ENCODE peak calls at places on chromosomes 7 and 10, in ten cellular contexts. F, A, D, P, G, Z, T, X, Q and B are unnamed samples.

GRCh38 chr7:132653364-132653930 is 77.2 kb upstream of the PLXNA4 start:
- DNase-seq in Q (no peak), P (no peak), A (no peak), D (no peak), F (no peak), Z (no peak), X (no peak), G (no peak), T (peak), B (no peak)

GRCh38 chr10:19918800-19919199 is 102.6 kb downstream of the PLXDC2 start:
- DNase-seq in Q (no peak), T (no peak), P (no peak), D (no peak), A (no peak), X (no peak), Z (no peak), G (no peak), F (no peak), B (no peak)

GRCh38 chr7:30977896-30978564 is 14.3 kb downstream of the GHRHR start:
- DNase-seq in Q (peak), Z (peak), F (peak), T (peak), G (no peak), D (peak), X (peak), A (no peak), P (no peak), B (peak)

GRCh38 chr7:129828989-129829676 is 123.6 kb downstream of the UBE2H start:
- DNase-seq in Z (no peak), G (no peak), P (no peak), T (peak), F (no peak), D (no peak), X (no peak), Q (no peak), A (no peak), B (peak)

GRCh38 chr10:61950449-61951143 is 49.1 kb downstream of the ARID5B start:
- DNase-seq in X (no peak), Z (no peak), Q (no peak), P (no peak), G (no peak), D (no peak), T (no peak), A (no peak), F (no peak), B (no peak)

GRCh38 chr7:22651534-22652243 is 75.3 kb upstream of the IL6 start:
- DNase-seq in T (no peak), Z (no peak), A (no peak), Q (no peak), G (no peak), D (no peak), F (no peak), P (no peak), X (no peak), B (no peak)

GRCh38 chr7:140518370-140519006 is 39.2 kb upstream of the MKRN1 start:
- DNase-seq in A (peak), Z (no peak), D (no peak), P (no peak), X (no peak), T (no peak), F (no peak), G (no peak), Q (no peak), B (no peak)

GRCh38 chr7:141280100-141280499 is 206.2 kb downstream of the TMEM178B start:
- DNase-seq in F (no peak), A (no peak), G (no peak), Q (no peak), Z (no peak), D (no peak), T (no peak), P (no peak), X (no peak), B (no peak)

GRCh38 chr10:72065439-72066025 is 22.8 kb downstream of the SPOCK2 start:
- DNase-seq in P (no peak), D (peak), Z (no peak), X (no peak), T (no peak), F (no peak), G (no peak), A (no peak), Q (no peak), B (no peak)

GRCh38 chr10:117001144-117001543 is 3.8 kb downstream of the SHTN1 start:
- DNase-seq in G (no peak), F (no peak), P (no peak), Z (no peak), A (no peak), Q (no peak), T (no peak), X (no peak), D (no peak), B (no peak)

GRCh38 chr10:814536-815302 is 116.8 kb downstream of the LARP4B start:
- DNase-seq in A (no peak), G (no peak), P (no peak), Z (no peak), Q (no peak), T (no peak), F (no peak), D (no peak), X (no peak), B (no peak)

GRCh38 chr7:122515404-122515803 is 183.5 kb downstream of the RNF133 start:
- DNase-seq in A (no peak), F (no peak), G (no peak), T (no peak), D (no peak), X (no peak), Z (peak), Q (no peak), P (no peak), B (no peak)

GRCh38 chr10:28631896-28632596 is 45.3 kb upstream of the BAMBI start:
- DNase-seq in D (no peak), X (no peak), Q (no peak), A (no peak), G (no peak), T (no peak), P (no peak), Z (no peak), F (no peak), B (no peak)

GRCh38 chr10:4234661-4235060 is 449.7 kb upstream of the KLF6 start:
- DNase-seq in G (no peak), F (no peak), P (no peak), Q (no peak), D (no peak), A (no peak), T (peak), X (no peak), Z (no peak), B (no peak)

GRCh38 chr10:119859422-119860258 is 13.0 kb downstream of the MCMBP start:
- DNase-seq in T (peak), F (no peak), D (no peak), Z (no peak), A (no peak), P (no peak), X (no peak), G (no peak), Q (no peak), B (peak)

GRCh38 chr10:53358536-53358935 is 586.0 kb upstream of the MBL2 start:
- DNase-seq in Z (no peak), T (no peak), D (no peak), X (no peak), G (no peak), A (no peak), P (no peak), Q (no peak), F (no peak), B (no peak)

GRCh38 chr10:80946073-80946472 is 408.4 kb downstream of the SH2D4B start:
- DNase-seq in P (no peak), G (no peak), Z (no peak), T (no peak), F (no peak), X (no peak), A (no peak), D (no peak), Q (no peak), B (no peak)

GRCh38 chr10:3067859-3068179 is 471 bp downstream of the PFKP start:
- DNase-seq in X (no peak), Q (no peak), P (no peak), F (peak), Z (no peak), A (no peak), T (no peak), D (no peak), G (no peak), B (no peak)

GRCh38 chr10:3068968-3069737 is 1.8 kb downstream of the PFKP start:
- DNase-seq in G (no peak), X (peak), Z (no peak), T (peak), F (peak), Q (peak), P (no peak), A (no peak), D (no peak), B (peak)

GRCh38 chr10:3067045-3067858 is at the start of gene PFKP:
- DNase-seq in D (no peak), Z (peak), T (peak), G (no peak), A (peak), P (no peak), F (peak), X (peak), Q (peak), B (peak)

GRCh38 chr10:3069876-3070275 is 2.5 kb downstream of the PFKP start:
- DNase-seq in Q (no peak), P (no peak), D (no peak), X (no peak), F (no peak), Z (no peak), G (no peak), A (no peak), T (peak), B (no peak)

DNA sequence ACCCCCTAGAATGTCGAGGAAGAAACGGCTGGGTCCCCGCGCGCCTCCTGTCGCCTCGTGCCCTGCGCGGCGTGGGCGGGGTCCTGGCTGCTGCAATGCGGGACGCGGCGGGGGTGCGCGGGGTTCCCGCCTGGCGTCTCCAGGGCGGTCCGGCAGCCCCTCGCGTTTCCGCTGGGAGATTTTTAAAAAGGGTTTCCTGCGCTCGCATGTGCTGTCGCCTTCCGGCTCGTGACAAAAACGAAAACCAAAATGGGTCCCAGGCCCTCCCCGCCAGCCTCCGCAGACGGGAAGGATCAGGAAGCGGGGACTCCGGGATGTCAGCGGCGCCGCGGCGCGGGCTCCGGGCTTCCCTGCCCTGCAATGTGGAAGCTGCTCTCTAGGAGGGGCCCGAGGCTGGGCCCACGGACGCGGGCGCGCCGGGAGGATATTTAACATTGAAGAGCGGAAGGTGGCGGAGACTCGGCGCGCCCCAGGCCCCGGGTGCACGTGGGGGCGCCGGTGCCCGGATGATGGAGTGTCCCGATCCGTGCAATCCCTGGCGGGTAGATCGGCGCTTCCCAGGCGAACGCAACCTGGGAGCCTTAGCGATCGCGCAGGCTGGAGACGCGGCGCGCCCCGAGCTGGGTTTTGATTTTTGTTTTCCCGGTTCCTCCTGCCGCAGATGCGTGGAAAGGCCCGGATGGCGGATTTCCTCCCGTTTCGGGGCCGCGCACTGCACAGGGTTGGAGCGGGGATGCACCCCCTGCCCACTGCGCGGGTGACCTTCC is 1.0 kb downstream of the PFKP start:
- DNase-seq in X (peak), Q (peak), T (peak), A (peak), P (peak), D (peak), Z (peak), G (no peak), F (peak), B (peak)
- TF ChIP-seq POLR2A in X (no peak), Q (peak), T (no peak), A (no peak), P (no peak), D (no peak), Z (peak), G (no peak), F (peak), B (no peak)

GRCh38 chr10:87504667-87505365 is at the start of gene MINPP1:
- DNase-seq in Q (peak), F (peak), A (peak), T (peak), Z (peak), P (peak), X (peak), D (peak), G (peak), B (peak)
- TF ChIP-seq POLR2A in Q (peak), F (peak), A (peak), T (peak), Z (peak), P (no peak), X (no peak), D (no peak), G (no peak), B (peak)

GRCh38 chr7:74482629-74483401 is 29.1 kb downstream of the GTF2IRD1 start:
- DNase-seq in G (no peak), X (peak), Z (no peak), A (peak), Q (no peak), F (no peak), D (no peak), P (no peak), T (peak), B (no peak)
- TF ChIP-seq POLR2A in G (no peak), X (no peak), Z (no peak), A (no peak), Q (no peak), F (no peak), D (no peak), P (no peak), T (no peak), B (no peak)

GRCh38 chr7:94145602-94146001 is 141.4 kb upstream of the BET1 start:
- DNase-seq in X (no peak), F (no peak), T (no peak), G (no peak), D (no peak), Q (no peak), A (no peak), P (no peak), Z (no peak), B (no peak)

GRCh38 chr7:94146408-94146807 is 142.3 kb upstream of the BET1 start:
- DNase-seq in Z (no peak), Q (no peak), X (no peak), P (no peak), D (no peak), T (no peak), A (no peak), G (no peak), F (no peak), B (no peak)

GRCh38 chr7:94142281-94142680 is 138.1 kb upstream of the BET1 start:
- DNase-seq in D (no peak), P (no peak), T (no peak), F (no peak), Z (no peak), G (no peak), A (no peak), Q (no peak), X (no peak), B (no peak)
- TF ChIP-seq POLR2A in D (no peak), P (no peak), T (no peak), F (no peak), Z (no peak), G (no peak), A (no peak), Q (no peak), X (no peak), B (no peak)

GRCh38 chr10:69089638-69090599 is 2.0 kb downstream of the SRGN start:
- DNase-seq in Q (no peak), D (no peak), Z (no peak), T (peak), X (no peak), P (peak), G (no peak), A (no peak), F (peak), B (peak)

GRCh38 chr10:69088471-69088769 is 517 bp downstream of the SRGN start:
- DNase-seq in A (no peak), P (no peak), X (no peak), D (no peak), Z (no peak), F (no peak), Q (no peak), T (no peak), G (no peak), B (peak)

GRCh38 chr10:69088801-69089501 is 1.0 kb downstream of the SRGN start:
- DNase-seq in F (no peak), P (no peak), Q (no peak), A (no peak), D (no peak), X (no peak), Z (no peak), T (peak), G (no peak), B (peak)

GRCh38 chr10:69086131-69086530 is 1.8 kb upstream of the SRGN start:
- DNase-seq in Z (no peak), Q (no peak), A (no peak), X (peak), G (no peak), D (no peak), F (no peak), T (peak), P (no peak), B (no peak)

GRCh38 chr10:69087600-69088470 is at the start of gene SRGN:
- DNase-seq in F (peak), Q (no peak), G (peak), T (peak), D (peak), P (peak), X (peak), A (peak), Z (peak), B (peak)
- TF ChIP-seq POLR2A in F (peak), Q (peak), G (peak), T (peak), D (no peak), P (no peak), X (peak), A (peak), Z (peak), B (peak)

GRCh38 chr10:51699475-51700227 is at the start of gene CSTF2T:
- DNase-seq in X (peak), P (peak), T (peak), A (peak), D (peak), F (peak), Z (peak), G (peak), Q (peak), B (peak)
- TF ChIP-seq POLR2A in X (no peak), P (no peak), T (peak), A (no peak), D (no peak), F (peak), Z (peak), G (no peak), Q (peak), B (peak)

GRCh38 chr7:102432476-102433318 is 678 bp upstream of the ORAI2 start:
- DNase-seq in G (no peak), Z (no peak), P (no peak), T (no peak), X (no peak), A (no peak), D (no peak), F (peak), Q (no peak), B (no peak)

GRCh38 chr7:102434039-102434481 is 685 bp downstream of the ORAI2 start:
- DNase-seq in G (no peak), F (no peak), X (no peak), A (no peak), T (no peak), Z (no peak), P (no peak), D (no peak), Q (no peak), B (no peak)

GRCh38 chr7:102436123-102436522 is 2.7 kb downstream of the ORAI2 start:
- DNase-seq in G (no peak), P (no peak), Z (no peak), F (no peak), Q (no peak), X (no peak), A (no peak), D (no peak), T (no peak), B (no peak)

GRCh38 chr7:102431617-102432298 is 1.6 kb upstream of the ORAI2 start:
- DNase-seq in Q (no peak), G (no peak), P (no peak), F (peak), D (no peak), A (no peak), X (no peak), T (peak), Z (no peak), B (no peak)

DNA sequence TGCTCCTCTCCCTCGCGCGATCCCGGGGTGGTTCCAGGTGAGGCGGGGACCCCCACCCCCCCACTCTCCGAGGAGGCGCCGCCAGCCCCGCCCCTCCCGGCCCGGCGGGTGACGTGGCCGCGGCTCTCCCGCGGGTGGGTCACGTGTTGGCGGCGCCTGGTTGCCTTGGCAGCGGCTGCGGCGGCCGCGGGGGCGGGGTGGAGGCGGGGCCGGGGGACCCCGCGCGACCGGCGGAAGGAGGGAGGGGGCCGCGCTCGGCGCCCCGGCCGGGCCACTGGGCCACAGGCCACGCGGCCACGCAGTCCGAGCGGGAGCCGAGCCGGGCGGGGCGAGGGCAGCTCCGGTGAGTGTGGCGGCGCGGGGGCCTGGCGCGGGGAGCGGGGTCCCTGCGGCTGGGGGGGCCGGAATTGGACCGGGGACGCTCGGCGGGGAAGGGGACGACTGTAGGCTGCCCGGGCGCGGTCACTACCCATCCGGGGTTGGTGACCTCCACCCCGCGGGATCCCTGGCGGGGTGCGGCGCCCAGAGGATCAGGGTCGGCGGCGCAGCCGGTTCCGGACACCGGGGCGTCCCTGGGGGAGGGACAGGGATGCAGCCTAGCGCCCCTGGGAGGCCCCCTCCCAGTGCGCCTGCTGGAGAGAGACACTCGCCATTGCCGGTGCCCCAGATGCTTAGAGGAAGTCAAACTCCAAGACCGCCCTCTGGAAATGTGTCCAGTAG is at the start of gene ORAI2:
- DNase-seq in P (peak), G (peak), F (peak), T (peak), A (peak), D (peak), Q (peak), Z (peak), X (peak), B (peak)
- TF ChIP-seq POLR2A in P (no peak), G (no peak), F (no peak), T (peak), A (no peak), D (no peak), Q (no peak), Z (no peak), X (no peak), B (peak)

DNA sequence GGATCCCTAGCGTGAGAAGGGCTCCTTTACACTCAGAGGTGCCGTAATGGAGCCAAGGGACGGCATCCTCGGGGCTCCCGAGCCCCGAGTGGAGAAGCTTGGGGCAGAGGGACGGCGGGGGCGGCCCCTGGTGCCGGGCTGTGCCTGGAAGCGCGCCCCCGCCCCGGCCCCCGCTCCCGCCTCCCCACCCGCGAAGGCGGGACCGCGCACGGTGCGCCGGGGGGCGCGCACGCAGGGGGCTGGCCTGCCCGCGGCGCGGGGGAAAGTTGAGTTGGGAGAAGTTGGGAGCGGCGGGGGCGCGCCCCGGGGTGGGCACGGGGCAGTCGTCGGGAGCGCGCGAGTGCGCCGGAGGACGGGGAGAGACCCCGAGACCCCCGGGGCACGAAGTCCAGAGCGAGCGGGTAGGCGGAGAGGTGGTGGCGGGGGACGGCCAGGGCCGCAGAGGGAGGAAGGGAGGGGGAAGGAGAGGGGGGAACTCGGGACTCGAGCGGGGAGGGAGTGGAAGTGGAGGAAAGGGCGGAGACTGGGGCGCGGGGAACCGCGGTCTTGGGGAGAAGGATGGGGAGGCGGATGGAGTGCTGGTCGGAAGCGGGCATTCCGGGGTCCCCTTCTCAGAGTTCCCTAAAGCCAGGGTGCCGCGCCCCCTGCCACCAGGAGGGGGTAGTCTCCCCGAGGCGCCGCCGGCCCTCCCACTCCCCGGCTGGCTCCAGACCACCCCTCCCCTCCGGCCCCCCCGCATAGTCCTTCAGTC is at the start of gene SLC4A2:
- DNase-seq in G (peak), D (peak), T (peak), Q (peak), X (peak), F (peak), A (peak), P (peak), Z (peak), B (peak)
- TF ChIP-seq POLR2A in G (no peak), D (no peak), T (peak), Q (peak), X (no peak), F (peak), A (peak), P (no peak), Z (peak), B (peak)

GRCh38 chr10:93687737-93688136 is 14.7 kb downstream of the FRA10AC1 start:
- DNase-seq in A (no peak), G (no peak), Z (no peak), Q (no peak), X (no peak), T (no peak), D (no peak), F (no peak), P (no peak), B (no peak)
- TF ChIP-seq POLR2A in A (no peak), G (no peak), Z (no peak), Q (no peak), X (no peak), T (no peak), D (no peak), F (no peak), P (no peak), B (peak)